ENCODE peak calls at places on chromosomes 16 and 17, in nine cellular contexts. I, C, G, T, M, R, P, U and D are unnamed samples.

GRCh38 chr16:3131755-3132377 is 3.0 kb upstream of the ZNF213 start:
- DNase-seq in I (no peak), C (no peak), G (no peak), T (peak), M (peak), R (peak), P (no peak), U (no peak), D (peak)

GRCh38 chr16:50289950-50290764 is 23.8 kb downstream of the ADCY7 start:
- DNase-seq in I (no peak), C (no peak), G (no peak), T (no peak), M (no peak), R (no peak), P (no peak), U (no peak), D (no peak)

GRCh38 chr16:22614271-22614947 is 103.7 kb downstream of the NPIPB5 start:
- DNase-seq in I (no peak), C (no peak), G (no peak), T (no peak), M (peak), R (peak), P (no peak), U (no peak), D (no peak)

GRCh38 chr16:80656731-80657150 is 115.9 kb downstream of the DYNLRB2 start:
- DNase-seq in I (no peak), C (peak), G (peak), T (peak), M (no peak), R (no peak), P (no peak), U (no peak), D (no peak)

GRCh38 chr17:80849119-80849518 is 142.5 kb upstream of the CHMP6 start:
- DNase-seq in I (no peak), C (no peak), G (no peak), T (no peak), M (no peak), R (no peak), P (no peak), U (no peak), D (no peak)

GRCh38 chr17:13415877-13416416 is 185.8 kb downstream of the HS3ST3A1 start:
- DNase-seq in I (no peak), C (no peak), G (no peak), T (no peak), M (peak), R (peak), P (no peak), U (no peak), D (peak)

GRCh38 chr17:81566461-81567126 is 14.4 kb upstream of the FAAP100 start:
- DNase-seq in I (peak), C (no peak), G (no peak), T (no peak), M (peak), R (peak), P (peak), U (peak), D (no peak)

GRCh38 chr17:82734987-82735866 is at the start of gene FN3K:
- DNase-seq in I (no peak), C (no peak), G (no peak), T (no peak), M (no peak), R (peak), P (peak), U (peak), D (peak)

GRCh38 chr16:2331199-2331931 is 9.2 kb downstream of the ABCA3 start:
- DNase-seq in I (no peak), C (no peak), G (no peak), T (no peak), M (no peak), R (no peak), P (no peak), U (no peak), D (no peak)

GRCh38 chr16:7400117-7400890 is 67.7 kb downstream of the RBFOX1 start:
- DNase-seq in I (no peak), C (no peak), G (no peak), T (no peak), M (no peak), R (no peak), P (no peak), U (no peak), D (no peak)

GRCh38 chr16:87391324-87391949 is 699 bp upstream of the MAP1LC3B start:
- DNase-seq in I (no peak), C (no peak), G (no peak), T (no peak), M (peak), R (peak), P (peak), U (no peak), D (peak)

GRCh38 chr16:2987854-2988253 is 7.6 kb upstream of the PKMYT1 start:
- DNase-seq in I (peak), C (no peak), G (no peak), T (no peak), M (no peak), R (no peak), P (no peak), U (no peak), D (no peak)

GRCh38 chr16:53153130-53153529 is 98.3 kb downstream of the CHD9 start:
- DNase-seq in I (no peak), C (no peak), G (no peak), T (no peak), M (no peak), R (no peak), P (no peak), U (no peak), D (no peak)

GRCh38 chr17:4950075-4950756 is 703 bp upstream of the ENO3 start:
- DNase-seq in I (no peak), C (no peak), G (peak), T (peak), M (no peak), R (no peak), P (peak), U (no peak), D (peak)

GRCh38 chr16:83835972-83836566 is 28.3 kb downstream of the HSBP1 start:
- DNase-seq in I (no peak), C (no peak), G (no peak), T (no peak), M (peak), R (peak), P (no peak), U (no peak), D (peak)

GRCh38 chr17:81489012-81489968 is 23.3 kb downstream of the ACTG1 start:
- DNase-seq in I (no peak), C (no peak), G (no peak), T (no peak), M (no peak), R (no peak), P (no peak), U (no peak), D (no peak)

GRCh38 chr17:56834380-56835258 is 668 bp downstream of the DGKE start:
- DNase-seq in I (no peak), C (peak), G (peak), T (peak), M (peak), R (peak), P (peak), U (no peak), D (no peak)

GRCh38 chr16:27284865-27285675 is 16.5 kb upstream of the NSMCE1 start:
- DNase-seq in I (no peak), C (no peak), G (no peak), T (no peak), M (no peak), R (no peak), P (no peak), U (no peak), D (no peak)

GRCh38 chr16:47057631-47057996 is 84.1 kb upstream of the DNAJA2 start:
- DNase-seq in I (no peak), C (no peak), G (no peak), T (no peak), M (no peak), R (peak), P (no peak), U (no peak), D (no peak)

GRCh38 chr17:81666342-81667191 is at the start of the genes CCDC137 and OXLD1:
- DNase-seq in I (peak), C (peak), G (peak), T (peak), M (peak), R (peak), P (peak), U (peak), D (peak)

GRCh38 chr16:64121473-64121872 is 1000.4 kb downstream of the CDH11 start:
- DNase-seq in I (no peak), C (no peak), G (no peak), T (no peak), M (peak), R (peak), P (no peak), U (no peak), D (no peak)

GRCh38 chr17:66952681-66953638 is 11.5 kb upstream of the CACNG4 start:
- DNase-seq in I (no peak), C (no peak), G (no peak), T (no peak), M (no peak), R (no peak), P (no peak), U (no peak), D (no peak)

GRCh38 chr17:12987120-12987519 is 30.7 kb downstream of the ELAC2 start:
- DNase-seq in I (no peak), C (no peak), G (no peak), T (no peak), M (no peak), R (no peak), P (no peak), U (no peak), D (no peak)

GRCh38 chr17:38464723-38465419 is 36.6 kb downstream of the ARHGAP23 start:
- DNase-seq in I (peak), C (no peak), G (no peak), T (no peak), M (peak), R (peak), P (peak), U (peak), D (peak)

GRCh38 chr17:80995131-80995530 is 3.5 kb downstream of the CHMP6 start:
- DNase-seq in I (no peak), C (no peak), G (no peak), T (no peak), M (no peak), R (no peak), P (no peak), U (no peak), D (no peak)